ENCODE peak calls at places on chromosomes 5 and 9, in eight cellular contexts. T, J, Q, P, I, A, F and D are unnamed samples.

GRCh38 chr5:64532212-64532611 is 26.4 kb downstream of the RGS7BP start:
- DNase-seq in A (no peak), Q (no peak), F (no peak), T (no peak), J (no peak), I (no peak), P (no peak), D (no peak)

GRCh38 chr5:76942581-76942980 is 10.3 kb upstream of the CRHBP start:
- DNase-seq in F (no peak), P (no peak), Q (no peak), I (no peak), T (no peak), J (no peak), A (no peak), D (no peak)

GRCh38 chr9:69324549-69325401 is at the start of gene ENTREP1:
- DNase-seq in A (no peak), T (peak; percentile 24), Q (peak; percentile 36), J (no peak), F (peak; percentile 70), I (peak; percentile 82), P (peak; percentile 80), D (peak; percentile 76)

GRCh38 chr9:93111371-93112115 is 15.5 kb downstream of the CARD19 start:
- DNase-seq in T (no peak), F (no peak), P (peak; percentile 47), Q (no peak), J (no peak), A (no peak), I (peak; percentile 67), D (peak; percentile 63)

GRCh38 chr5:153952893-153953292 is 85.8 kb downstream of the FAM114A2 start:
- DNase-seq in A (no peak), J (no peak), T (no peak), I (no peak), P (no peak), Q (no peak), F (no peak), D (no peak)

GRCh38 chr5:155960177-155960576 is 366.8 kb upstream of the SGCD start:
- DNase-seq in Q (no peak), J (no peak), T (no peak), P (no peak), A (no peak), I (no peak), F (no peak), D (no peak)

GRCh38 chr9:122642226-122642625 is 15.2 kb downstream of the OR1B1 start:
- DNase-seq in Q (no peak), A (no peak), P (no peak), I (no peak), T (no peak), F (no peak), J (no peak), D (no peak)

GRCh38 chr5:172543484-172544298 is 89.4 kb upstream of the SH3PXD2B start:
- DNase-seq in P (no peak), F (no peak), Q (no peak), I (no peak), J (no peak), T (no peak), A (no peak), D (no peak)

GRCh38 chr5:36403601-36404311 is 102.1 kb upstream of the RANBP3L start:
- DNase-seq in J (peak; percentile 79), P (no peak), A (no peak), Q (no peak), I (peak; percentile 78), F (peak; percentile 24), T (no peak), D (peak; percentile 42)

GRCh38 chr9:99445377-99445891 is 223.4 kb downstream of the SEC61B start:
- DNase-seq in T (no peak), A (no peak), P (no peak), J (peak; percentile 14), I (no peak), F (peak; percentile 72), Q (peak; percentile 29), D (peak; percentile 91)

GRCh38 chr9:136602193-136602885 is 56.5 kb upstream of the NOTCH1 start:
- DNase-seq in F (no peak), A (no peak), P (no peak), I (no peak), Q (no peak), J (no peak), T (no peak), D (no peak)

GRCh38 chr5:122180863-122181519 is 51.6 kb downstream of the ZNF474 start:
- DNase-seq in T (no peak), Q (no peak), J (no peak), F (no peak), I (no peak), A (no peak), P (no peak), D (no peak)

GRCh38 chr9:85147046-85147640 is 477.6 kb downstream of the NTRK2 start:
- DNase-seq in P (no peak), J (no peak), A (no peak), I (no peak), F (no peak), T (no peak), Q (no peak), D (no peak)
- TF ChIP-seq POLR2A in P (no peak), J (no peak), A (no peak), I (no peak), F (no peak), T (no peak), Q (no peak), D (no peak)

DNA sequence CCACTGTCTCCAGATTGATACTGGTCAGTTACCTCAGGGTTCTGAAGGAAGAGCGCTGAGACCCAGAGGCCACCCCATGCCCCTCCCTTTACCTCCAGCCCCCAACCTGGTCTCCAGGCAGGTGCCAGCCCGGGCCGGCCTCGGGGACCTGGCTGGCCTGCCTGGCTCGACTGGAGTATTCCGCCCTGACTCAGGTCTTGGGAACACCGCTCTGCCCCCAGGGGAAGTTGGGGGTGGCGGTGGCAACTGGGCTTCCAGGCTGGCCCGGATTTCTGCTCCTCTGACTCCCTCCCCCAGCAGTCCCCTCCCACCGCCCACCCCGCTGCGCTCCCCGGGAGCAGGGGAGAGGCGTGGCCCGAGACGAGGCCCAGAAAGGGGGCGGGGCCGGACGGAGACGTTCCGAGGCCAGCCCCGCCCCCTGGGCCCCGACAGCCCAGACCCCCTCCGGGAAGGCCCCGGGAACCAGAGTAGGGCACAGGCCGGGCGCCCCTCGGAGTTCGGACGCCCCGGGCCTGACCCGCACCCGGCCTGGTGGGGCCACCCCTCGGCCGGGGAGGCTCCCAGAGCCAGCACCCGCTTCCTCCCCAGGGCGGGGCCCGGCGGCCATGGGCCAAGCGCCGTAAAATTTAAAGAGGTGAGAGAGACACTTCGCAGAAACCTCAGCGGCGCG is 82.5 kb upstream of the ZBTB43 start:
- DNase-seq in J (peak; percentile 59), T (peak; percentile 36), F (no peak), P (peak; percentile 94), Q (peak; percentile 62), A (peak; percentile 71), I (peak; percentile 91), D (peak; percentile 83)
- TF ChIP-seq POLR2A in J (peak; percentile 17), T (no peak), F (peak; percentile 18), P (peak; percentile 10), Q (no peak), A (no peak), I (no peak), D (no peak)

GRCh38 chr5:119356384-119357188 is 767 bp downstream of the TNFAIP8 start:
- DNase-seq in A (no peak), P (no peak), F (no peak), Q (no peak), I (no peak), J (no peak), T (no peak), D (no peak)

GRCh38 chr5:119357309-119357708 is 1.5 kb downstream of the TNFAIP8 start:
- DNase-seq in J (no peak), T (no peak), P (no peak), F (no peak), Q (no peak), A (no peak), I (no peak), D (no peak)

GRCh38 chr5:119354522-119355243 is 1.1 kb upstream of the TNFAIP8 start:
- DNase-seq in A (no peak), F (no peak), J (no peak), I (no peak), P (no peak), Q (no peak), T (no peak), D (no peak)

GRCh38 chr5:119355244-119355635 is 579 bp upstream of the TNFAIP8 start:
- DNase-seq in A (no peak), P (no peak), T (no peak), J (no peak), Q (no peak), I (no peak), F (no peak), D (no peak)

DNA sequence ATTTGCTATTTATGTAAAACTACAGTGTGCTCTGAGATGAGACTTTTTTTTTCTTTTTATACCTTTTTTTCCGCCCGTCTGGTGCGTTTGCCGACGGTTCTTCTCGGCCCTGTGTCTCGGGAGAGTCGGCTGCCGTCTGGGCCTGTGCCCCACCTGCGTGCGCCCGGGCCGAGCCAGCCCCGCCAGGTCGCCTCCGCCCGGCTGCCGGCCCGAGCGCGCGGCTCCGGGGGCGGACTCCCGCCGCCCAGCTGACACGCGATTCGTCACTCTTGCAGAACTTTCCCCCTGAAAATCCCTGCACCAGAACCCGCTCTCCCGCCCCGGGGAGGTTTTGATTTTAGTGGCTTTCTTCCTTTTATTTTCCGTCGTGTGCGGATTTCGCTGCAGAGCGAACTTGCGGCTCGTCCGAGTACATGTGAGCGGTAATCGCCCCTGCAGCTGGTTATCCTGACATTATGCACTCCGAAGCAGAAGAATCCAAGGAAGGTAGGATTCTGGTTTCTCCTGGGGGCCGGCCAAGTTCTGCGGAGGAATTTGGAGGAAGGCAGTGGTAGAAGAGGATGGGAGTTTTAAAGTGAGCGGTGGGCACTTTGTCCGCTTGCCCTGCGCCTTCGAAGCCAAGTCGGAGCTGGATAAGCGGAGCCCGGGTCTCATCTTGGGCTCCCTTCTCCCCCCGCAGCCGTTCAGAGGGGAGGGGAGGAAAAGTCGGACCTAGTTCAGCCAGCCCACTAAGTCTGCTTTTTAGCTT is at the start of gene TNFAIP8:
- DNase-seq in I (no peak), F (no peak), P (peak; percentile 53), T (no peak), J (peak; percentile 43), A (no peak), Q (no peak), D (peak; percentile 62)
- TF ChIP-seq POLR2A in I (no peak), F (no peak), P (no peak), T (no peak), J (no peak), A (peak; percentile 80), Q (no peak), D (peak; percentile 14)

DNA sequence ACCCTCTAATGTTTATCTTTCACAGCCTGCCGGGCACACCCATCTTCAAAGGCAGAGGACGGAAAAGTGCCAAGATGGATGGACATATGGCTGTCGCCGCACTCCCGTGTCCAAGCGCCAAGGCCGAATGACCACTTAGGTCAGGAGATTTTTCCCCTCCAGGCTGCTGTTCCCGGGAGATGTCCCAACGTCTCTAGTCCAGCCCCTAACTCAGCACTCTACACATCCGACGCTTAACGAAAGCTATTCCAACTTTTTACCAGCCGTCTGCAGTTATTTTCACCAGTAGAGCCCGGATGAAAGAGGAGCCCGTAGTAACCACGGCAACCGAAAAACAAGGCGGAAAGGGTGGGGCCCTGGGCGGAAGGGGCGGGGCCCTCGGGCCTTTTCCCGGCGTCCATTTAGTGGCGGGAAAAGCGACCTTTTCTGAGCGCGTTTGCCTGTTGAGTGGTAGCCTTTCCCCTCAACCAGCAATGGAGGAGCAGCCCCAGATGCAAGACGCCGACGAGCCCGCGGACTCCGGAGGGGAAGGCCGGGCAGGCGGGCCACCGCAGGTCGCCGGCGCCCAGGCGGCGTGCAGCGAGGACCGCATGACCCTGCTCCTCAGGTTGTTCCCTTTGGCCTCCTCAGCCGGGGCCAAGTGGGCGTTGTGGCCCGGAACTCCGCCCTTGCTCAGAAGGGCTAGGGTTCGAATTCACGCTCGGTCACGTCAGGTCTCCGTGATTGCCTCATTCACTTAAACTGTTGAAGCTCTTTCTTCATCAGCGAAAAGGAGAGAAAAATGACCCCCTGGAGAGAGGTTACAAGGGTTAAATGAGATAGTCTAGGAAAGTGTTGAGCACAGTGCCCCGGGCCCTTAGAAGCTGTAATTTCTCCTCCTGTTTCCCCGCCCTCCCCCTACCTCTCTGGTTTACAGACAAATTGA is at the start of gene CENPH:
- DNase-seq in F (peak; percentile 59), A (peak; percentile 78), P (peak; percentile 87), Q (peak; percentile 94), T (peak; percentile 81), J (peak; percentile 90), I (peak; percentile 92), D (peak; percentile 90)
- TF ChIP-seq POLR2A in F (no peak), A (peak; percentile 67), P (no peak), Q (peak; percentile 60), T (peak; percentile 78), J (no peak), I (no peak), D (peak; percentile 17)